ENCODE peak calls at places on chromosomes 2 and 18, in seven cellular contexts. Z, B, K, Q, N, L and X are unnamed samples.

GRCh38 chr2:42928692-42929576 is 136.6 kb upstream of the HAAO start:
- DNase-seq in Z (no peak), N (no peak), L (no peak), B (no peak), Q (no peak), K (peak), X (peak)

GRCh38 chr2:198615972-198616371 is 811.6 kb downstream of the PLCL1 start:
- DNase-seq in Z (no peak), N (no peak), B (no peak), Q (no peak), K (peak), L (no peak), X (no peak)

GRCh38 chr2:96158554-96158940 is 13.3 kb upstream of the DUSP2 start:
- DNase-seq in Z (no peak), N (no peak), Q (no peak), L (no peak), K (no peak), B (no peak), X (peak)

GRCh38 chr2:199019898-199020507 is 437.7 kb downstream of the SATB2 start:
- DNase-seq in N (no peak), L (no peak), B (no peak), Z (no peak), K (peak), Q (peak), X (no peak)

GRCh38 chr2:42935692-42936631 is 143.6 kb upstream of the HAAO start:
- DNase-seq in N (no peak), K (no peak), B (no peak), Z (no peak), L (no peak), Q (no peak), X (no peak)

GRCh38 chr2:88754585-88755305 is 63.3 kb downstream of the RPIA start:
- DNase-seq in B (no peak), Z (no peak), N (no peak), Q (no peak), K (no peak), L (no peak), X (no peak)

GRCh38 chr2:232539298-232540231 is at the start of gene CHRNG:
- DNase-seq in Z (no peak), B (no peak), K (no peak), N (no peak), L (peak), Q (no peak), X (peak)

GRCh38 chr2:234467289-234467688 is 29.6 kb downstream of the ARL4C start:
- DNase-seq in B (no peak), Q (no peak), L (no peak), N (no peak), K (peak), Z (no peak), X (no peak)

GRCh38 chr2:186554450-186554849 is 35.4 kb upstream of the ITGAV start:
- DNase-seq in K (no peak), Q (no peak), Z (no peak), L (no peak), B (no peak), N (no peak), X (no peak)

GRCh38 chr18:79498662-79499061 is 102.9 kb downstream of the NFATC1 start:
- DNase-seq in Q (no peak), L (no peak), K (no peak), N (no peak), Z (no peak), B (no peak), X (no peak)

GRCh38 chr18:3444954-3445353 is 5.0 kb upstream of the TGIF1 start:
- DNase-seq in Z (no peak), Q (no peak), B (no peak), N (no peak), L (no peak), K (no peak), X (no peak)
- TF ChIP-seq POLR2A in Z (no peak), Q (no peak), B (no peak), N (no peak), L (no peak), K (no peak), X (no peak)

DNA sequence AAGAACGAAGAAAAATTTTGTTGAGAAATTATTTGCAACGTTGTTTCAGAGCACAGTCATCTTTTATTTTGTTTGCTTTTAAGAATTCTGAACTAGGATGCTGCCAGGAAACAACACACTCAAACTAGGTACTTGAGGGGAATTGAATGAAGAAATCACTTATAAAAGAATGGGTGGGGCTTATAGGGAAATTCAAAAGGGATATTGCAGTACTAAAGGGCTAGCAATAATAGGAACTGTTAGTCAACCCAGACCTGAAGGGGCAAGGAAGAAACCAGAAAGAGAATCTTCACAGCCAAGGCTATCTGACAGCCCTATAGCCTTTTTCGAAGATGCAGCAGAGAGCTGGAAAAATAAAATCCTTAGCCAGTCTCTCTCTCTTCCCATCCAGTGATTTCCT is 179.3 kb downstream of the RPRM start:
- DNase-seq in Z (no peak), B (no peak), N (no peak), Q (no peak), K (no peak), L (no peak), X (no peak)
- H3K4me3 ChIP-seq in Z (no peak), B (no peak), N (no peak), Q (no peak), K (no peak), L (no peak), X (no peak)

DNA sequence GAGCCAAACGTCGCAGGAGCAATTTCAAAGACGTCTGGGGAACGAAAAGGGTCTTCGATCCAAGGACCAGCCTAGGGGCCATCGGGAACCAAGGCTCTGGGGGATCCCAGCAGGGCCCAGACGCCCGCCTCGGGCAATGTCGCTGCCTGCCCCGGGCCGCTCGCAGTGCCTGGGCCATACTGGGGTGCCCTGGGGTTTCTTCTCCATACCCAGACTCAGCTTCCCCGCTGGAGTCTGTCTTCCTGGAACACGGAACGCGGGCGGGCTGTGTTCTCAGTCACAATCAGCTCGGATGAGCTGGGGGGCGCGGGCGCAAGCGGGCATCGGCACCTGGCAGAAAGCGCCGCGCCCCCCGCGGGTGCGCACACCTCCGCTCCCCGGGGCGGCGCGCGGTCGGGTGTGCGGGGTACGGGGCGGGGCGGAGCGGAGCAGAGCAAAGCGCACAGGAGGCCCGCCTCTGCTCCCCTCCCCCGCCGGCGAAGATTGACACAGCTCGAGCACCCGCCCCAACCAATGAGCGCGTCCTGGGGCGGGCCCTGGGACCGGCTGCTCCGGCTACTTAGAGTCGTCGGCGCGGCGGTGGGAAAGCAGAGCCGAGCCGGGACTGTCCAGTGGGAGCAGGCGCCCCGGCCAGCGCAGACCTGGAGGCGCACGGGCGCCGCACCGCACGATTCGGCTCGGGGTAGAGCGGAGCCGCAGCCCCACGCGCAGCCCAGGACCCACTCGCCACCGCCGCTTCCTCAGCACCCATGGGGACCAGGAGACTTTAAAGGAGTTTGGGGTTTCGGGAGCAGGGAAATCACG is at the start of gene LRATD1:
- DNase-seq in B (peak), Z (peak), Q (no peak), K (peak), N (peak), L (peak), X (peak)
- TF ChIP-seq POLR2A in B (peak), Z (no peak), Q (no peak), K (no peak), N (peak), L (peak), X (peak)

DNA sequence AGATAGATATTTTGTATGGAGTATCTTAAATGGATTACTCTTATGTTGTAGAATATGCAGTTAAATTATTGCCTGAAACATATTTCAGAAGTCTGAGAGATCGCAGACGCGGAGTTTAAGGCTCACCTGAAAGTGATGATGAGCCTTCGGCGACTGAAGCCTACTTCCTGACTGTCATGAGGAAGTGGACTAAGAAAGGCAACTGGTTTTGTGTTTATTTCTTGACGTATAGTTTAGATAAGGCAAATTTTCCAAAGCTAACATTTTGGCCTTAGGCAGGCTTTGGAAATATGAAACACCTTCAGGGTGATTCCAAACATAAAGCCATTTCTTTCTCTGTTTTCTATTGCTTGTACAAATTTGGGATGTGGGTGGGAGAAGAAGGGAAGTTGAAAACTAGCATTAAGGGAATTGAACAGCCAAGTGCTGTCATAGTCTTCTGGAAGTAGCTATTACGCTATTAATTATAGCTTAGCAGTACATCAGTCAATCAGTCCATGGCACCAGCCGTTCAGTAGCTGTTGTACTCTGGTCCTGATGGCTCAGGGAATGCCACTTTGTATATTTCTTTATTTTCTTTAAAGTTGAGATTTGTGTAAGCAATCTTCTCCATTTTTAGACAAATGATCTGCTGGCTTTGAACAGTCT is 1.5 kb downstream of the GRHL1 start:
- DNase-seq in N (no peak), K (no peak), B (no peak), Z (no peak), Q (no peak), L (no peak), X (no peak)
- H3K4me3 ChIP-seq in N (no peak), K (no peak), B (peak), Z (no peak), Q (no peak), L (peak), X (peak)

GRCh38 chr2:10321590-10321989 is 18.9 kb downstream of the HPCAL1 start:
- DNase-seq in Q (no peak), N (no peak), K (no peak), B (no peak), L (no peak), Z (no peak), X (no peak)
- TF ChIP-seq POLR2A in Q (no peak), N (no peak), K (no peak), B (no peak), L (no peak), Z (no peak), X (no peak)

GRCh38 chr2:24045511-24046508 is 1.4 kb downstream of the WDCP start:
- DNase-seq in Z (no peak), Q (no peak), L (no peak), B (no peak), N (no peak), K (no peak), X (no peak)
- H3K4me3 ChIP-seq in Z (no peak), Q (peak), L (peak), B (no peak), N (peak), K (no peak), X (peak)